ENCODE peak calls at places on chromosomes 5 and 9, in ten cellular contexts. One of them, this sample, is unnamed.

GRCh38 chr5:175878544-175879438 is 7.4 kb downstream of the CPLX2 start:
- DNase-seq in colonic mucosa: no peak
- DNase-seq in heart left ventricle: no peak
- DNase-seq in WERI-Rb-1: no peak
- DNase-seq in cardiac muscle cell: peak
- DNase-seq in GM23248: peak
- DNase-seq in Panc1: no peak
- DNase-seq in RWPE2: no peak
- DNase-seq in mucosa of descending colon: no peak
- DNase-seq in AG04449: no peak
- DNase-seq in this sample: no peak

GRCh38 chr9:127589955-127590370 is 22.1 kb upstream of the STXBP1 start:
- DNase-seq in colonic mucosa: peak
- DNase-seq in heart left ventricle: peak
- DNase-seq in WERI-Rb-1: peak
- DNase-seq in cardiac muscle cell: peak
- DNase-seq in GM23248: peak
- DNase-seq in Panc1: no peak
- DNase-seq in RWPE2: no peak
- DNase-seq in mucosa of descending colon: peak
- DNase-seq in AG04449: no peak
- DNase-seq in this sample: peak

GRCh38 chr5:1655496-1656270 is 131.9 kb upstream of the LPCAT1 start:
- DNase-seq in colonic mucosa: peak
- DNase-seq in heart left ventricle: no peak
- DNase-seq in WERI-Rb-1: no peak
- DNase-seq in cardiac muscle cell: no peak
- DNase-seq in GM23248: no peak
- DNase-seq in Panc1: no peak
- DNase-seq in RWPE2: no peak
- DNase-seq in mucosa of descending colon: no peak
- DNase-seq in AG04449: no peak
- DNase-seq in this sample: peak

GRCh38 chr5:101942321-101942882 is 353.7 kb downstream of the SLCO4C1 start:
- DNase-seq in colonic mucosa: peak
- DNase-seq in heart left ventricle: no peak
- DNase-seq in WERI-Rb-1: peak
- DNase-seq in cardiac muscle cell: peak
- DNase-seq in GM23248: peak
- DNase-seq in Panc1: peak
- DNase-seq in RWPE2: no peak
- DNase-seq in mucosa of descending colon: peak
- DNase-seq in AG04449: no peak
- DNase-seq in this sample: no peak

GRCh38 chr5:145943674-145944121 is 7.3 kb downstream of the SH3RF2 start:
- DNase-seq in colonic mucosa: peak
- DNase-seq in heart left ventricle: no peak
- DNase-seq in WERI-Rb-1: no peak
- DNase-seq in cardiac muscle cell: peak
- DNase-seq in GM23248: peak
- DNase-seq in Panc1: no peak
- DNase-seq in RWPE2: peak
- DNase-seq in mucosa of descending colon: peak
- DNase-seq in AG04449: no peak
- DNase-seq in this sample: no peak

GRCh38 chr9:100222674-100223073 is 123.6 kb downstream of the INVS start:
- DNase-seq in colonic mucosa: no peak
- DNase-seq in heart left ventricle: no peak
- DNase-seq in WERI-Rb-1: no peak
- DNase-seq in cardiac muscle cell: no peak
- DNase-seq in GM23248: peak
- DNase-seq in Panc1: no peak
- DNase-seq in RWPE2: no peak
- DNase-seq in mucosa of descending colon: no peak
- DNase-seq in AG04449: no peak
- DNase-seq in this sample: no peak

GRCh38 chr5:175920506-175920865 is 47.6 kb downstream of the THOC3 start:
- DNase-seq in colonic mucosa: no peak
- DNase-seq in heart left ventricle: no peak
- DNase-seq in WERI-Rb-1: no peak
- DNase-seq in cardiac muscle cell: no peak
- DNase-seq in GM23248: peak
- DNase-seq in Panc1: no peak
- DNase-seq in RWPE2: no peak
- DNase-seq in mucosa of descending colon: no peak
- DNase-seq in AG04449: no peak
- DNase-seq in this sample: no peak

GRCh38 chr5:153441997-153442396 is 48.5 kb upstream of the GRIA1 start:
- DNase-seq in colonic mucosa: no peak
- DNase-seq in heart left ventricle: no peak
- DNase-seq in WERI-Rb-1: no peak
- DNase-seq in cardiac muscle cell: no peak
- DNase-seq in GM23248: no peak
- DNase-seq in Panc1: no peak
- DNase-seq in RWPE2: no peak
- DNase-seq in mucosa of descending colon: no peak
- DNase-seq in AG04449: no peak
- DNase-seq in this sample: no peak

GRCh38 chr9:113622600-113623400 is 159.3 kb downstream of the RGS3 start:
- DNase-seq in colonic mucosa: no peak
- DNase-seq in heart left ventricle: peak
- DNase-seq in WERI-Rb-1: no peak
- DNase-seq in cardiac muscle cell: peak
- DNase-seq in GM23248: peak
- DNase-seq in Panc1: no peak
- DNase-seq in RWPE2: no peak
- DNase-seq in mucosa of descending colon: no peak
- DNase-seq in AG04449: no peak
- DNase-seq in this sample: peak

GRCh38 chr9:136311433-136312375 is 7.8 kb upstream of the CCDC187 start:
- DNase-seq in colonic mucosa: peak
- DNase-seq in heart left ventricle: no peak
- DNase-seq in WERI-Rb-1: no peak
- DNase-seq in cardiac muscle cell: no peak
- DNase-seq in GM23248: no peak
- DNase-seq in Panc1: no peak
- DNase-seq in RWPE2: no peak
- DNase-seq in mucosa of descending colon: peak
- DNase-seq in AG04449: no peak
- DNase-seq in this sample: peak
- H3K4me3 ChIP-seq in colonic mucosa: no peak
- H3K4me3 ChIP-seq in heart left ventricle: no peak
- H3K4me3 ChIP-seq in WERI-Rb-1: no peak
- H3K4me3 ChIP-seq in cardiac muscle cell: no peak
- H3K4me3 ChIP-seq in GM23248: no peak
- H3K4me3 ChIP-seq in Panc1: no peak
- H3K4me3 ChIP-seq in RWPE2: no peak
- H3K4me3 ChIP-seq in mucosa of descending colon: no peak
- H3K4me3 ChIP-seq in AG04449: no peak
- H3K4me3 ChIP-seq in this sample: no peak

DNA sequence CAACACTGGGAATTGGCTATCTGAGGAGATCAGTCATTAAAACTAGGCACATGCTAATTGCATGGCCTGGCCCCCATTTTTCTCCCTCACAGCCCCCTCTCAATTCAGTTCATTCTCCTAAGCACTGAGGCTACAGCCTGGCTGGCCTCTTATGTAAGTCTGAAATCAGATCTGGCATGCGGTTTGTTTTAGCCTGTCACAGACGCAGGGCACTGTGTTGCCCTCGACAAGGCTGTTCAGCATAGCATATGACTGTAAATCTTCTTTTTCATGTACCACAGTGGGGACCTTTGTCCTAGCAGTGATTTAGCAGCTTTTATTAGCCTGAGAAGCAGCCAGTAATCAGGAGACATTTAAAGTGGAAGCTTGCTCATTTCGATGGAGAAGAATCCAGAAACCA is 57.9 kb downstream of the RORB start:
- DNase-seq in colonic mucosa: no peak
- DNase-seq in heart left ventricle: peak
- DNase-seq in WERI-Rb-1: no peak
- DNase-seq in cardiac muscle cell: no peak
- DNase-seq in GM23248: no peak
- DNase-seq in Panc1: no peak
- DNase-seq in RWPE2: no peak
- DNase-seq in mucosa of descending colon: no peak
- DNase-seq in AG04449: no peak
- DNase-seq in this sample: no peak
- H3K4me3 ChIP-seq in colonic mucosa: no peak
- H3K4me3 ChIP-seq in heart left ventricle: no peak
- H3K4me3 ChIP-seq in WERI-Rb-1: no peak
- H3K4me3 ChIP-seq in cardiac muscle cell: no peak
- H3K4me3 ChIP-seq in GM23248: no peak
- H3K4me3 ChIP-seq in Panc1: no peak
- H3K4me3 ChIP-seq in RWPE2: no peak
- H3K4me3 ChIP-seq in mucosa of descending colon: no peak
- H3K4me3 ChIP-seq in AG04449: no peak
- H3K4me3 ChIP-seq in this sample: no peak

GRCh38 chr9:137589441-137590122 is 730 bp downstream of the ZMYND19 start:
- DNase-seq in colonic mucosa: no peak
- DNase-seq in heart left ventricle: no peak
- DNase-seq in WERI-Rb-1: no peak
- DNase-seq in cardiac muscle cell: peak
- DNase-seq in GM23248: peak
- DNase-seq in Panc1: no peak
- DNase-seq in RWPE2: no peak
- DNase-seq in mucosa of descending colon: no peak
- DNase-seq in AG04449: no peak
- DNase-seq in this sample: no peak
- H3K4me3 ChIP-seq in colonic mucosa: peak
- H3K4me3 ChIP-seq in heart left ventricle: peak
- H3K4me3 ChIP-seq in WERI-Rb-1: peak
- H3K4me3 ChIP-seq in cardiac muscle cell: peak
- H3K4me3 ChIP-seq in GM23248: peak
- H3K4me3 ChIP-seq in Panc1: peak
- H3K4me3 ChIP-seq in RWPE2: peak
- H3K4me3 ChIP-seq in mucosa of descending colon: peak
- H3K4me3 ChIP-seq in AG04449: peak
- H3K4me3 ChIP-seq in this sample: peak

GRCh38 chr5:53969331-53969730 is 341.0 kb downstream of the ARL15 start:
- DNase-seq in colonic mucosa: no peak
- DNase-seq in heart left ventricle: no peak
- DNase-seq in WERI-Rb-1: no peak
- DNase-seq in cardiac muscle cell: no peak
- DNase-seq in GM23248: no peak
- DNase-seq in Panc1: no peak
- DNase-seq in RWPE2: no peak
- DNase-seq in mucosa of descending colon: no peak
- DNase-seq in AG04449: no peak
- DNase-seq in this sample: no peak

GRCh38 chr5:53962306-53962705 is 348.1 kb downstream of the ARL15 start:
- DNase-seq in colonic mucosa: no peak
- DNase-seq in heart left ventricle: no peak
- DNase-seq in WERI-Rb-1: no peak
- DNase-seq in cardiac muscle cell: no peak
- DNase-seq in GM23248: peak
- DNase-seq in Panc1: no peak
- DNase-seq in RWPE2: no peak
- DNase-seq in mucosa of descending colon: no peak
- DNase-seq in AG04449: no peak
- DNase-seq in this sample: no peak

GRCh38 chr5:53963958-53964357 is 346.4 kb downstream of the ARL15 start:
- DNase-seq in colonic mucosa: no peak
- DNase-seq in heart left ventricle: no peak
- DNase-seq in WERI-Rb-1: no peak
- DNase-seq in cardiac muscle cell: no peak
- DNase-seq in GM23248: no peak
- DNase-seq in Panc1: no peak
- DNase-seq in RWPE2: no peak
- DNase-seq in mucosa of descending colon: no peak
- DNase-seq in AG04449: no peak
- DNase-seq in this sample: no peak

GRCh38 chr5:53970510-53970909 is 339.9 kb downstream of the ARL15 start:
- DNase-seq in colonic mucosa: no peak
- DNase-seq in heart left ventricle: no peak
- DNase-seq in WERI-Rb-1: no peak
- DNase-seq in cardiac muscle cell: no peak
- DNase-seq in GM23248: peak
- DNase-seq in Panc1: no peak
- DNase-seq in RWPE2: no peak
- DNase-seq in mucosa of descending colon: no peak
- DNase-seq in AG04449: no peak
- DNase-seq in this sample: no peak

DNA sequence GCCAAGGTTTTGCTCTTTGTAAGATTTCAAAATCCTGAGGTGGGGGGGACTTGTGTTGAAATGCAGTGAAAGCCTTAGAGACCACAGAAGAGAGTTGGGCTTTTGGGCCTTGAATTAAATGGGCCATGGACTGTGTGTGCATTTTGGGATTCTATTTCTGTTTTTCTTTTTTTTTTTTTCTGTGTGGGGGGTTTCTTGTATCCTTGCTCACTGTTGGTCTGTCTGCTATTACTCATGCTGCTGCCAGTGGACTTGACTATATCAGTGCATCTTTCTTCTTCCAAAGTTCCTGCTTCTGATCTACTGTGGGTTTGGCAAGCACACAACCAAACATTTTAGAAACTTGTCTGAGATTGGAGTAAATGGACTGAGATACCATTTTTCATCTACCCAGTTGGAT is 344.9 kb downstream of the ARL15 start:
- DNase-seq in colonic mucosa: no peak
- DNase-seq in heart left ventricle: no peak
- DNase-seq in WERI-Rb-1: no peak
- DNase-seq in cardiac muscle cell: no peak
- DNase-seq in GM23248: peak
- DNase-seq in Panc1: no peak
- DNase-seq in RWPE2: no peak
- DNase-seq in mucosa of descending colon: no peak
- DNase-seq in AG04449: no peak
- DNase-seq in this sample: no peak
- H3K4me3 ChIP-seq in colonic mucosa: no peak
- H3K4me3 ChIP-seq in heart left ventricle: no peak
- H3K4me3 ChIP-seq in WERI-Rb-1: no peak
- H3K4me3 ChIP-seq in cardiac muscle cell: no peak
- H3K4me3 ChIP-seq in GM23248: no peak
- H3K4me3 ChIP-seq in Panc1: no peak
- H3K4me3 ChIP-seq in RWPE2: no peak
- H3K4me3 ChIP-seq in mucosa of descending colon: no peak
- H3K4me3 ChIP-seq in AG04449: no peak
- H3K4me3 ChIP-seq in this sample: no peak

DNA sequence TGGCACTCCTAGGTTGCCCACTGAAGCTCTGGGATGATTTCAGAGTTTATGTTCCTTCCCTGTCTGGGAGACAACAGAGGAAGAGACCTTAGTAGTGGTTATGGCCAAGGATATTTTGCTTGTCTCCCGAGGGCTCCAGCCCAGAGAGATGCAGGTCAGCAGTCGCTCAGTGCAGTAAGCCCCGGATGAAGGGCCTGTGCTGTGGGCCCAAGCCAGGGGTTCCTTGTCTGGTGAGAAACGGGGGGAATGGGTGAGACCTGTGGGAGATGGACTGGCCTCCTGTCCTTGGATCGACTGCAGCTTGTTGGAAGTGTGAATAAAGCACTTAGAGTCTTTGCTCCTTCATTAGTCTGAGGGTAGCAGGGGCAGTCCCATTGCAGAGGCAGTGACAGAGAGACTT is 260.7 kb upstream of the RIOK2 start:
- DNase-seq in colonic mucosa: no peak
- DNase-seq in heart left ventricle: no peak
- DNase-seq in WERI-Rb-1: no peak
- DNase-seq in cardiac muscle cell: no peak
- DNase-seq in GM23248: no peak
- DNase-seq in Panc1: no peak
- DNase-seq in RWPE2: no peak
- DNase-seq in mucosa of descending colon: no peak
- DNase-seq in AG04449: no peak
- DNase-seq in this sample: no peak
- H3K4me3 ChIP-seq in colonic mucosa: no peak
- H3K4me3 ChIP-seq in heart left ventricle: no peak
- H3K4me3 ChIP-seq in WERI-Rb-1: no peak
- H3K4me3 ChIP-seq in cardiac muscle cell: no peak
- H3K4me3 ChIP-seq in GM23248: no peak
- H3K4me3 ChIP-seq in Panc1: no peak
- H3K4me3 ChIP-seq in RWPE2: no peak
- H3K4me3 ChIP-seq in mucosa of descending colon: no peak
- H3K4me3 ChIP-seq in AG04449: no peak
- H3K4me3 ChIP-seq in this sample: no peak

This sample was measured in kidney.